ENCODE peak calls at places on chromosomes 6 and 20, in seven cellular contexts. One of them, this sample, is unnamed.

GRCh38 chr20:49432562-49432961 is 49.9 kb downstream of the KCNB1 start:
- DNase-seq in cardiac fibroblast: no peak
- DNase-seq in PC-3: no peak
- DNase-seq in mucosa of descending colon: no peak
- DNase-seq in WERI-Rb-1: no peak
- DNase-seq in astrocyte of the spinal cord: no peak
- DNase-seq in hepatocyte: no peak
- DNase-seq in this sample: no peak

GRCh38 chr6:22313796-22314195 is 17.0 kb upstream of the PRL start:
- DNase-seq in cardiac fibroblast: no peak
- DNase-seq in PC-3: no peak
- DNase-seq in mucosa of descending colon: no peak
- DNase-seq in WERI-Rb-1: no peak
- DNase-seq in astrocyte of the spinal cord: no peak
- DNase-seq in hepatocyte: no peak
- DNase-seq in this sample: no peak

GRCh38 chr6:39087197-39087596 is 27.8 kb downstream of the SAYSD1 start:
- DNase-seq in cardiac fibroblast: no peak
- DNase-seq in PC-3: no peak
- DNase-seq in mucosa of descending colon: no peak
- DNase-seq in WERI-Rb-1: no peak
- DNase-seq in astrocyte of the spinal cord: no peak
- DNase-seq in hepatocyte: no peak
- DNase-seq in this sample: no peak

GRCh38 chr6:99521557-99522286 is 6.5 kb upstream of the USP45 start:
- DNase-seq in cardiac fibroblast: peak
- DNase-seq in PC-3: no peak
- DNase-seq in mucosa of descending colon: no peak
- DNase-seq in WERI-Rb-1: no peak
- DNase-seq in astrocyte of the spinal cord: peak
- DNase-seq in hepatocyte: peak
- DNase-seq in this sample: no peak

GRCh38 chr6:36284359-36284758 is 14.5 kb downstream of the PNPLA1 start:
- DNase-seq in cardiac fibroblast: no peak
- DNase-seq in PC-3: no peak
- DNase-seq in mucosa of descending colon: no peak
- DNase-seq in WERI-Rb-1: no peak
- DNase-seq in astrocyte of the spinal cord: no peak
- DNase-seq in hepatocyte: no peak
- DNase-seq in this sample: no peak

GRCh38 chr20:35620818-35621559 is 5.4 kb downstream of the SPAG4 start:
- DNase-seq in cardiac fibroblast: no peak
- DNase-seq in PC-3: no peak
- DNase-seq in mucosa of descending colon: no peak
- DNase-seq in WERI-Rb-1: no peak
- DNase-seq in astrocyte of the spinal cord: no peak
- DNase-seq in hepatocyte: no peak
- DNase-seq in this sample: no peak

GRCh38 chr20:50628853-50629674 is 62.3 kb downstream of the RIPOR3 start:
- DNase-seq in cardiac fibroblast: no peak
- DNase-seq in PC-3: peak
- DNase-seq in mucosa of descending colon: no peak
- DNase-seq in WERI-Rb-1: no peak
- DNase-seq in astrocyte of the spinal cord: no peak
- DNase-seq in hepatocyte: no peak
- DNase-seq in this sample: no peak

GRCh38 chr20:54044156-54044555 is 26.2 kb downstream of the BCAS1 start:
- DNase-seq in cardiac fibroblast: peak
- DNase-seq in PC-3: peak
- DNase-seq in mucosa of descending colon: no peak
- DNase-seq in WERI-Rb-1: no peak
- DNase-seq in astrocyte of the spinal cord: peak
- DNase-seq in hepatocyte: peak
- DNase-seq in this sample: no peak

GRCh38 chr20:13626724-13627123 is 12.0 kb downstream of the TASP1 start:
- DNase-seq in cardiac fibroblast: no peak
- DNase-seq in PC-3: no peak
- DNase-seq in mucosa of descending colon: no peak
- DNase-seq in WERI-Rb-1: no peak
- DNase-seq in astrocyte of the spinal cord: no peak
- DNase-seq in hepatocyte: no peak
- DNase-seq in this sample: no peak

GRCh38 chr6:12590901-12591300 is 125.7 kb upstream of the PHACTR1 start:
- DNase-seq in cardiac fibroblast: no peak
- DNase-seq in PC-3: no peak
- DNase-seq in mucosa of descending colon: no peak
- DNase-seq in WERI-Rb-1: no peak
- DNase-seq in astrocyte of the spinal cord: no peak
- DNase-seq in hepatocyte: no peak
- DNase-seq in this sample: no peak

GRCh38 chr20:14223806-14224205 is 113.6 kb downstream of the FLRT3 start:
- DNase-seq in cardiac fibroblast: no peak
- DNase-seq in PC-3: peak
- DNase-seq in mucosa of descending colon: no peak
- DNase-seq in WERI-Rb-1: peak
- DNase-seq in astrocyte of the spinal cord: no peak
- DNase-seq in hepatocyte: no peak
- DNase-seq in this sample: no peak

GRCh38 chr20:44478188-44478587 is 2.5 kb downstream of the TTPAL start:
- DNase-seq in cardiac fibroblast: no peak
- DNase-seq in PC-3: no peak
- DNase-seq in mucosa of descending colon: no peak
- DNase-seq in WERI-Rb-1: no peak
- DNase-seq in astrocyte of the spinal cord: no peak
- DNase-seq in hepatocyte: no peak
- DNase-seq in this sample: no peak

GRCh38 chr20:59064214-59064722 is 21.7 kb upstream of the PRELID3B start:
- DNase-seq in cardiac fibroblast: no peak
- DNase-seq in PC-3: no peak
- DNase-seq in mucosa of descending colon: no peak
- DNase-seq in WERI-Rb-1: peak
- DNase-seq in astrocyte of the spinal cord: no peak
- DNase-seq in hepatocyte: no peak
- DNase-seq in this sample: no peak

GRCh38 chr6:10316327-10316726 is 98.5 kb downstream of the TFAP2A start:
- DNase-seq in cardiac fibroblast: no peak
- DNase-seq in PC-3: peak
- DNase-seq in mucosa of descending colon: no peak
- DNase-seq in WERI-Rb-1: no peak
- DNase-seq in astrocyte of the spinal cord: peak
- DNase-seq in hepatocyte: peak
- DNase-seq in this sample: no peak

GRCh38 chr6:47348316-47348863 is 38.7 kb upstream of the TNFRSF21 start:
- DNase-seq in cardiac fibroblast: no peak
- DNase-seq in PC-3: no peak
- DNase-seq in mucosa of descending colon: no peak
- DNase-seq in WERI-Rb-1: no peak
- DNase-seq in astrocyte of the spinal cord: no peak
- DNase-seq in hepatocyte: no peak
- DNase-seq in this sample: no peak

GRCh38 chr6:47352169-47352568 is 42.5 kb upstream of the TNFRSF21 start:
- DNase-seq in cardiac fibroblast: peak
- DNase-seq in PC-3: no peak
- DNase-seq in mucosa of descending colon: no peak
- DNase-seq in WERI-Rb-1: peak
- DNase-seq in astrocyte of the spinal cord: no peak
- DNase-seq in hepatocyte: no peak
- DNase-seq in this sample: no peak

GRCh38 chr6:47352966-47353365 is 43.3 kb upstream of the TNFRSF21 start:
- DNase-seq in cardiac fibroblast: no peak
- DNase-seq in PC-3: no peak
- DNase-seq in mucosa of descending colon: no peak
- DNase-seq in WERI-Rb-1: no peak
- DNase-seq in astrocyte of the spinal cord: no peak
- DNase-seq in hepatocyte: no peak
- DNase-seq in this sample: no peak

GRCh38 chr6:47353822-47354221 is 44.1 kb upstream of the TNFRSF21 start:
- DNase-seq in cardiac fibroblast: peak
- DNase-seq in PC-3: no peak
- DNase-seq in mucosa of descending colon: no peak
- DNase-seq in WERI-Rb-1: no peak
- DNase-seq in astrocyte of the spinal cord: no peak
- DNase-seq in hepatocyte: no peak
- DNase-seq in this sample: no peak

GRCh38 chr6:47349931-47350330 is 40.2 kb upstream of the TNFRSF21 start:
- DNase-seq in cardiac fibroblast: no peak
- DNase-seq in PC-3: no peak
- DNase-seq in mucosa of descending colon: no peak
- DNase-seq in WERI-Rb-1: no peak
- DNase-seq in astrocyte of the spinal cord: no peak
- DNase-seq in hepatocyte: no peak
- DNase-seq in this sample: no peak
- H3K4me3 ChIP-seq in cardiac fibroblast: no peak
- H3K4me3 ChIP-seq in PC-3: no peak
- H3K4me3 ChIP-seq in mucosa of descending colon: no peak
- H3K4me3 ChIP-seq in WERI-Rb-1: no peak
- H3K4me3 ChIP-seq in astrocyte of the spinal cord: no peak
- H3K4me3 ChIP-seq in hepatocyte: no peak
- H3K4me3 ChIP-seq in this sample: no peak

GRCh38 chr6:17035257-17035757 is 66.5 kb upstream of the STMND1 start:
- DNase-seq in cardiac fibroblast: no peak
- DNase-seq in PC-3: no peak
- DNase-seq in mucosa of descending colon: no peak
- DNase-seq in WERI-Rb-1: no peak
- DNase-seq in astrocyte of the spinal cord: no peak
- DNase-seq in hepatocyte: peak
- DNase-seq in this sample: no peak

GRCh38 chr6:17031961-17032360 is 69.9 kb upstream of the STMND1 start:
- DNase-seq in cardiac fibroblast: no peak
- DNase-seq in PC-3: no peak
- DNase-seq in mucosa of descending colon: no peak
- DNase-seq in WERI-Rb-1: no peak
- DNase-seq in astrocyte of the spinal cord: no peak
- DNase-seq in hepatocyte: no peak
- DNase-seq in this sample: no peak

GRCh38 chr6:17038316-17038715 is 63.5 kb upstream of the STMND1 start:
- DNase-seq in cardiac fibroblast: peak
- DNase-seq in PC-3: no peak
- DNase-seq in mucosa of descending colon: no peak
- DNase-seq in WERI-Rb-1: no peak
- DNase-seq in astrocyte of the spinal cord: no peak
- DNase-seq in hepatocyte: no peak
- DNase-seq in this sample: no peak

GRCh38 chr6:17035994-17036393 is 65.9 kb upstream of the STMND1 start:
- DNase-seq in cardiac fibroblast: no peak
- DNase-seq in PC-3: no peak
- DNase-seq in mucosa of descending colon: no peak
- DNase-seq in WERI-Rb-1: no peak
- DNase-seq in astrocyte of the spinal cord: no peak
- DNase-seq in hepatocyte: no peak
- DNase-seq in this sample: no peak

DNA sequence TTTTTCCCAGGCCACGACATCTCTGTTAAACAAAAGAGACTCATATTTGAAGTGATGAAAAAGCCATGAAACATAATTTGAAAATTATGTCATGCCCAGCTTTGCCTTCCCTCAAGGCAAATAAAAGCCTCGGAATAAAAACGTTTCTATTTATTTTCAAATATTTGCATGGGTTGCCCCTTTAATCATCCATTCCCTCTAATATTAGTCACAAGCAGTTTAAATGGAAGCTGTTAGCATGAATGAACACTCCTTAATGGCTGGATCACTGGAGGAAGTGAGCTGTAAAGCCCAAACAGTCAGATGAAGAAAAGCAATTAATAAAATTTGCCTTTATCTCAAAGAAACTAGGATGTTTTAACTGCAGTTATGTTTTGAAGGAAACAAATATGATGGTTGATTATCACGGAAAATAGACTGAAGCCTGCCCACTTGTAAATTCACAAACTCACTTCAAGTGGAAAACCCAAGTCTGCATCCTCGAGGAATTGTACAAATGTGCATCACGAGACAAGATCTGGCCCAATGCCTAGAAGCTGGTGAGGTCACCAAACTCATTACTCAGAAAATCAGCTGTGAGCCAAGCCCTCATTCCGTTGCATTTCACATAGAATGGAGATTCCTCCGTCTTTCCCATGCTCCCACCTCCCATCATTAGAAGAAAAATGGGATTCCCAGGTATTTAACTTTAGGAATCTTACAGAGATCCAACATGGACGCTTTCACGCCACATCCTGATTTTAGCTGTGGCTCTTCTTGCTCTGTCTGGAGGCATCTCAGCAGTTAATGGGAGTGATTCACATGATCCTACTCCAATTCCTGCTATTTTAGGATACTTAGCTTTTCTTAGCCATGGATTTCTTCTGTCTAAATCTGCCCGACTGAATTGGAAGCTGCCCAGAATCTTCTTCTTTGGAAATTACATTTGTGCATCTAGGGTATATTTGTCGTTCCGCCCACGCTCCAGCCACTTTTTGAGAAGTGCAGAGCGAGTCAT is 69.0 kb upstream of the STMND1 start:
- DNase-seq in cardiac fibroblast: peak
- DNase-seq in PC-3: peak
- DNase-seq in mucosa of descending colon: no peak
- DNase-seq in WERI-Rb-1: no peak
- DNase-seq in astrocyte of the spinal cord: peak
- DNase-seq in hepatocyte: peak
- DNase-seq in this sample: peak
- H3K4me3 ChIP-seq in cardiac fibroblast: peak
- H3K4me3 ChIP-seq in PC-3: peak
- H3K4me3 ChIP-seq in mucosa of descending colon: no peak
- H3K4me3 ChIP-seq in WERI-Rb-1: no peak
- H3K4me3 ChIP-seq in astrocyte of the spinal cord: no peak
- H3K4me3 ChIP-seq in hepatocyte: no peak
- H3K4me3 ChIP-seq in this sample: no peak

DNA sequence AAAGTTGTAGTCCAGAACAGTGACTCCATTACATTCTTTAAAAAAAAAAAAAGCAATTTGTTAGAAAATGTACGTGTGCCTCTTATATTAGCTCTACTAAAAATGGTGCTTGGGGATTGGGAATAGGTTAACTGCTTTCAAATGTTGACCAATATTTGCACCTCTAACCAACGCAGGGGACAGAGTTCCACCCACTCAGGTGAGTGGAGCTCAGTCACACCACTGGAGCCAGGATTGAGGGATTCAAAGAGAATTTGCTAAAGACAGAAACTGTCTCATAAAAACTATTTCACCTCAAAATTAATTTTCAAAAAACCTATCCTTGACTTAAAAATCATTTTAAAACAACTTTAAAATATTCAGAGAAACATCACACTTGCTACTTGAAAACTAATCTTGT is 88.8 kb downstream of the PDE10A start:
- DNase-seq in cardiac fibroblast: no peak
- DNase-seq in PC-3: peak
- DNase-seq in mucosa of descending colon: no peak
- DNase-seq in WERI-Rb-1: no peak
- DNase-seq in astrocyte of the spinal cord: no peak
- DNase-seq in hepatocyte: no peak
- DNase-seq in this sample: no peak
- H3K4me3 ChIP-seq in cardiac fibroblast: no peak
- H3K4me3 ChIP-seq in PC-3: peak
- H3K4me3 ChIP-seq in mucosa of descending colon: no peak
- H3K4me3 ChIP-seq in WERI-Rb-1: no peak
- H3K4me3 ChIP-seq in astrocyte of the spinal cord: no peak
- H3K4me3 ChIP-seq in hepatocyte: no peak
- H3K4me3 ChIP-seq in this sample: no peak

GRCh38 chr6:30450908-30451818 is 38.1 kb upstream of the HLA-E start:
- DNase-seq in cardiac fibroblast: peak
- DNase-seq in PC-3: no peak
- DNase-seq in mucosa of descending colon: no peak
- DNase-seq in WERI-Rb-1: no peak
- DNase-seq in astrocyte of the spinal cord: peak
- DNase-seq in hepatocyte: peak
- DNase-seq in this sample: no peak
- H3K4me3 ChIP-seq in cardiac fibroblast: no peak
- H3K4me3 ChIP-seq in PC-3: no peak
- H3K4me3 ChIP-seq in mucosa of descending colon: no peak
- H3K4me3 ChIP-seq in WERI-Rb-1: no peak
- H3K4me3 ChIP-seq in astrocyte of the spinal cord: no peak
- H3K4me3 ChIP-seq in hepatocyte: no peak
- H3K4me3 ChIP-seq in this sample: no peak